ENCODE peak calls at places on chromosomes 3 and 15, in five cellular contexts. T is mucosa of descending colon, W is mammary epithelial cell, Y is cardiac fibroblast, Z is fibroblast of lung. R is an unnamed sample.

GRCh38 chr3:152051501-152052404 is 178.3 kb downstream of the SUCNR1 start:
- DNase-seq in T (no peak), Z (peak), W (no peak), Y (peak), R (no peak)

GRCh38 chr15:78875107-78875914 is 2.6 kb downstream of the MORF4L1 start:
- DNase-seq in W (no peak), Y (no peak), Z (no peak), T (no peak), R (no peak)

GRCh38 chr3:174413057-174413912 is 445.8 kb upstream of the NAALADL2 start:
- DNase-seq in Y (peak), T (no peak), W (no peak), Z (no peak), R (no peak)

GRCh38 chr3:50336452-50337174 is 4.0 kb downstream of the RASSF1 start:
- DNase-seq in T (no peak), Y (peak), W (peak), Z (peak), R (no peak)

GRCh38 chr3:74866357-74866876 is 252.0 kb upstream of the CNTN3 start:
- DNase-seq in Y (no peak), T (no peak), W (no peak), Z (no peak), R (no peak)

GRCh38 chr3:71366991-71367604 is 216.4 kb downstream of the FOXP1 start:
- DNase-seq in Z (peak), Y (no peak), T (no peak), W (no peak), R (no peak)

GRCh38 chr3:125186800-125187598 is 25.5 kb downstream of the SLC12A8 start:
- DNase-seq in Z (no peak), Y (no peak), T (no peak), W (no peak), R (no peak)

GRCh38 chr3:195012571-195012970 is 258.4 kb downstream of the XXYLT1 start:
- DNase-seq in W (no peak), Y (no peak), Z (no peak), T (no peak), R (no peak)

GRCh38 chr3:128374746-128375445 is 91.8 kb downstream of the DNAJB8 start:
- DNase-seq in Z (no peak), Y (no peak), W (no peak), T (no peak), R (no peak)

GRCh38 chr3:196193037-196193737 is 18.0 kb downstream of the ZDHHC19 start:
- DNase-seq in W (no peak), Y (no peak), Z (no peak), T (peak), R (no peak)

GRCh38 chr3:190616627-190617026 is 102.7 kb downstream of the IL1RAP start:
- DNase-seq in T (no peak), Z (peak), Y (no peak), W (no peak), R (no peak)

GRCh38 chr3:178088930-178089329 is 447.3 kb upstream of the KCNMB2 start:
- DNase-seq in T (no peak), Z (no peak), Y (no peak), W (no peak), R (no peak)

GRCh38 chr15:43440721-43441281 is 52.2 kb downstream of the TP53BP1 start:
- DNase-seq in Y (peak), Z (peak), T (no peak), W (peak), R (peak)

GRCh38 chr3:197801801-197802504 is 10.9 kb downstream of the LRCH3 start:
- DNase-seq in T (no peak), Y (peak), Z (peak), W (peak), R (no peak)

GRCh38 chr3:48039487-48040190 is 23.4 kb upstream of the MAP4 start:
- DNase-seq in T (no peak), Z (peak), W (peak), Y (peak), R (no peak)

GRCh38 chr3:159018341-159018740 is 216.5 kb downstream of the MFSD1 start:
- DNase-seq in Z (no peak), T (no peak), W (no peak), Y (no peak), R (no peak)

GRCh38 chr3:139358857-139359562 is 15.2 kb downstream of the MRPS22 start:
- DNase-seq in T (no peak), Y (no peak), W (no peak), Z (no peak), R (no peak)

GRCh38 chr15:40093224-40093842 is 15.3 kb downstream of the BMF start:
- DNase-seq in Z (no peak), W (no peak), T (no peak), Y (no peak), R (no peak)

GRCh38 chr3:61748288-61748687 is 186.9 kb downstream of the PTPRG start:
- DNase-seq in W (no peak), Z (no peak), T (no peak), Y (no peak), R (no peak)

GRCh38 chr3:9769012-9769411 is 735 bp downstream of the CAMK1 start:
- DNase-seq in W (no peak), Y (no peak), Z (no peak), T (no peak), R (no peak)

GRCh38 chr3:9769426-9770275 is at the start of gene CAMK1:
- DNase-seq in T (peak), Z (peak), W (peak), Y (peak), R (no peak)

GRCh38 chr3:9767418-9767817 is 2.3 kb downstream of the CAMK1 start:
- DNase-seq in Y (no peak), W (no peak), T (no peak), Z (no peak), R (no peak)

GRCh38 chr3:9768376-9768775 is 1.4 kb downstream of the CAMK1 start:
- DNase-seq in T (no peak), Y (no peak), Z (no peak), W (no peak), R (no peak)

GRCh38 chr3:9770276-9770812 is 597 bp upstream of the CAMK1 start:
- DNase-seq in T (peak), Z (no peak), Y (peak), W (no peak), R (no peak)
- H3K4me3 ChIP-seq in T (peak), Z (peak), Y (peak), W (peak), R (peak)

DNA sequence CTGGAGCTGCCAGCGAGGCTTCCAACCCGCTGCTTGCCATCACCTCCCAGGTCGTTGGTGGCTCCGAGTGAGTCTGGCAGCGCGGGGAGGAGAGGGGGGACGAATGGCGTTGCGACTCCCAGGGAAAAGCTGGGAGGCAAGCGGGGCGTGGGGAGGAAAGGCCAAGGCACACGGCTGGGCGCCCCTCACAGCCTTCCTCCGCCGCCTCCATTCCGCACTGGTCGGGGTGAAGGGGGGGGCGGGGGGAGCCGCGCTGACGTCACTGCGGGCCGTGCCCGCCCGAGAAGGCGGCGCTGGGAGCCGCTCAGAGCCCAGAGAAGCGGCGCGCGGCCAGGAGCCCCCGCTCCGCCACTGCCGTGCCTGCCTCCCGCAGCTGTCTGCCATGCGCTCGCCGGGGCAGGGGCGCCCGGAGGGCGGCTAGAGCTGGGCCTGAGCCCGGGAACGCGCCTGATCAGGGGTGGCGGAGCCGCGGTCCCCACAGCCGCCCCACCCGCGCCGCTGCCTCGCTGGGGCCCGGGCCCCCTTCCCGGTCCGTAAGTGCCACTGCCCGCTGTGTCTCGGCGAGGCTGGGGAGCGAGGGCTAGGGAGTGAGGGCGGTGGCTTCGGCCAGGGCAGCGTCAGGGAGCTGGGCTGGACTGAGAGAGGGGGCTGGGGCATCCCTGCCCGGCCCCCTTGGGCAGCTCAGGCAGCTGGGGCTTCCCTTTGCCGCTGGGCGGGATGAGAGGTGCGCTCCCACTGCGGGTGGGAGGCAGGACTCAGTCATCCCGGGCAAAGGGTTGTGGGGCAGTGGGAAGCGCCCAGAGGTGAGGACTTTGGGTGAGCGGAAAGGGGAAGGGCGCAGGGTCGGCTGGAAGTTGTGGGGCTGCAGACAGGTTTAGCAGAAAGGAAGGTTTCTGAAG is 27.8 kb upstream of the POLG start:
- DNase-seq in T (no peak), W (no peak), Z (no peak), Y (no peak), R (no peak)
- H3K4me3 ChIP-seq in T (no peak), W (no peak), Z (no peak), Y (no peak), R (no peak)

GRCh38 chr3:129796146-129796545 is 97.4 kb downstream of the TMCC1 start:
- DNase-seq in W (no peak), T (no peak), Y (no peak), Z (no peak), R (no peak)

GRCh38 chr3:129794319-129795201 is 99.0 kb downstream of the TMCC1 start:
- DNase-seq in Z (peak), T (peak), W (peak), Y (peak), R (peak)

GRCh38 chr3:129795596-129795995 is 97.9 kb downstream of the TMCC1 start:
- DNase-seq in T (no peak), Y (no peak), Z (peak), W (peak), R (peak)

GRCh38 chr3:129793356-129793755 is 100.2 kb downstream of the TMCC1 start:
- DNase-seq in T (no peak), W (peak), Z (peak), Y (peak), R (no peak)

DNA sequence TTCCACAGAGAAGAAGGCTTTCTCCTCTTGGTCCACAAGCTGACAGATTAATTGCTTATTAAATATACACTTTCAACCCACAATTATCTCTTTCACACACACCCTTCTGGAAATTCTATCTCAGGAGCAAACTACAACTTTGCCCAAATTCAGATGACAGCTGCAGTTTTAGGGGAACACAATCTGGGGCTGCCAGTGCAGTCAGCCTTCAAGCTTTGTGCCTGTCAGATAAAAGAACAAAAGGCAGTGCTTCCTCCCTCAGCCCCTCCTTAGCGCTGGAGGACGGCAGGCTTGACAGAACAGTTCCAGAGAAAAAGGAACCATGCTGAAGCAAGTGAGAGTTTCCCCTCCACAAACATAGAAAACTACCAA is 99.6 kb downstream of the TMCC1 start:
- DNase-seq in Z (peak), T (no peak), W (peak), Y (no peak), R (no peak)
- H3K4me3 ChIP-seq in Z (no peak), T (no peak), W (peak), Y (peak), R (peak)

DNA sequence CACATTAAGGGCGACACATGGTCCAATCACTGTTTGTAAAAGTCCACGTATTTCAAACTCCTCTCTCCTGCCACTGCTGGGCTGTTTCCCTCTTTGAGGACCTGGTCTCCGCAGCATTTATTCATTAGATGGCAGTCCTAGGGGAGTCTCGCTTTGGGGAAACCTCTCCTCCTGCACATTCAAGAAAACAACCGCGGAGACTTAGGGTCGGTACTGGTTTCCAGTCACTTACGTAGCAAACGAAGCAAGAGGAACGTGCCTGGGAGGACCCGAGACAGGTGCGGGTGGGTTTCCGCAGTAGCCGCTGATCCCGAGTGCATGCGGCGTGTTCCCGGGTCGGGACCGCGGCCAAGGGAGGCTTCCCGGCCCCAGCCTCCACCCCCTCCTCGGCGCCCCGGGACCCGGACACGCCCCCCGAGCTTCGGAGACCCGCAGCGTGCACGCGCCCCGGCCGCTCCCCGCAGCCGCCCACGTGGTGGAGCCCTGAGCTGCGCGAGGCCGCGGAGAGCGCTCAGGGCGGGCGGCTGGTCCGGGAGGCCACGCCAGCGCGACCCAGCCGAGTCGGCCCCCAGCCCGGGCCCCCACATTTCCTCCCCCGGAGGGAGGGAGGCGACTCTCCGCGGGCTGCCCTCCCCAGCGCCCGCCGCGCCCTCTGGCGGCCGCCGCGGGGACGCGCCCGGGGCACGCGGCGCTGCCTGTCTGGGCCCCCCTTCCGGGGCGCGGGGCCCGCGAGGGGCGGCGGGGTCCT is 1.1 kb upstream of the IGF1R start:
- DNase-seq in T (peak), W (peak), Y (peak), Z (peak), R (no peak)
- H3K4me3 ChIP-seq in T (peak), W (peak), Y (peak), Z (peak), R (peak)

GRCh38 chr15:63970723-63971426 is 75.4 kb downstream of the DAPK2 start:
- DNase-seq in Z (no peak), Y (no peak), T (no peak), W (no peak), R (no peak)
- H3K4me3 ChIP-seq in Z (no peak), Y (no peak), T (no peak), W (no peak), R (no peak)

GRCh38 chr15:32903591-32903990 is 185.8 kb downstream of the GREM1 start:
- DNase-seq in Y (no peak), W (no peak), Z (no peak), T (no peak), R (no peak)

GRCh38 chr15:32901192-32901591 is 183.4 kb downstream of the GREM1 start:
- DNase-seq in W (no peak), Y (no peak), T (no peak), Z (no peak), R (no peak)

GRCh38 chr15:32901995-32902394 is 184.2 kb downstream of the GREM1 start:
- DNase-seq in Y (no peak), Z (no peak), T (no peak), W (no peak), R (no peak)

GRCh38 chr15:32898414-32898813 is 180.6 kb downstream of the GREM1 start:
- DNase-seq in Z (no peak), W (no peak), T (no peak), Y (no peak), R (no peak)

GRCh38 chr15:32898991-32899613 is 181.3 kb downstream of the GREM1 start:
- DNase-seq in W (no peak), T (no peak), Z (no peak), Y (no peak), R (no peak)
- H3K4me3 ChIP-seq in W (no peak), T (no peak), Z (no peak), Y (no peak), R (no peak)

DNA sequence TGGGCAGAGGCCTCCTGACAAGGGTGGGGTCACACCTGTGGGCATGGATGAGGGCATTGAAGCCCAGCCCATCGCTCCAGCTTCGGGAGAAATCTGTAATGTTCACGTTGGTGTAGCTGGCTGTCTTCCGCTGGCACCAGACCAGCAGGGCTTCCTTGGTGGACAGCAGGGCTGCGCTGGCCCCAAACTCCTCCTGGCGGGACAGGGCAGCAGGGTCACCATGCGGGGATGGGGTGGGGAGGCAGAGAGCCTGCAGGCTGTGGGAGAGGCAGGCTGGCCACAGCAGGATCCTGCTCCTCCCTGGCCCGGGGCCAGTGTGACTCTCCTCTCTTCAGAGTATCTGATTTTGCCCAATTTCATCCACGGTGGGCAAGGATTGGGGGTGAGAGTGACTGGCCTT is 6.0 kb downstream of the SPTBN5 start:
- DNase-seq in W (no peak), Y (no peak), T (no peak), Z (no peak), R (no peak)
- H3K4me3 ChIP-seq in W (no peak), Y (no peak), T (no peak), Z (no peak), R (no peak)

DNA sequence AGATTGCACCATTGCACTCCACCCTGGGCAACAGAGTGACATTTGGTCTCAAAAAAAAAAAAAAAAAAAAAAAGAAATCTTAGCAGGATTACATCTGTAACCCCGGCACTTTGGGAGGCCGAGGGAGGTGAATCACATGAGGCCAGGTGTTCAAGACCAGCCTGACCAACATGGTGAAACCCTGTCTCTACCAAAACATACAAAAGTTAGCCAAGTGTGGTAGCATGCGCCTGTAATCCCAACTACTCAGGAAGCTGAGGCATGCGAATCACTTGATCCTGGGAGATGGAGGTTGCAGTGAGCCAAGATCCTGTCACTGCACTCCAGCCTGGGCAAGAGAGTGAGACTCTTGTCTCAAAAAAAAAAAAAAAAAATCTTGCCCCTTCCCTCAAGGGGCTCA is 40.4 kb downstream of the LIPC start:
- DNase-seq in W (peak), Z (peak), T (no peak), Y (peak), R (no peak)
- H3K4me3 ChIP-seq in W (no peak), Z (no peak), T (no peak), Y (no peak), R (peak)